ENCODE peak calls at places on chromosomes 7 and 10, in nine cellular contexts. M is stimulated activated CD4-positive, alpha-beta T cell treated with anti-CD3 and anti-CD28 coated beads, Interleukin-4, amount 100 ng/mL, for 48 hours; X is fibroblast of pulmonary artery; L is Calu3; E is mucosa of gallbladder; W is left cardiac atrium; Y is NCI-H2029 treated with DMSO at 0.1 percent for 48 hours; G is hippocampal formation; C is naive thymus-derived CD8-positive, alpha-beta T cell. H is an unnamed sample.

GRCh38 chr7:23055582-23056178 is 41.8 kb upstream of the HYCC1 start:
- DNase-seq in E (peak), G (peak), C (peak), L (peak), X (peak), Y (peak), M (peak), W (no peak), H (peak)

GRCh38 chr7:148368562-148368961 is 222.0 kb upstream of the C7orf33 start:
- DNase-seq in Y (no peak), G (no peak), C (no peak), E (no peak), X (no peak), M (no peak), W (no peak), L (no peak), H (no peak)

GRCh38 chr10:7424315-7424714 is 13.5 kb upstream of the SFMBT2 start:
- DNase-seq in Y (no peak), E (no peak), C (no peak), W (no peak), M (no peak), X (no peak), G (no peak), L (no peak), H (no peak)

GRCh38 chr7:23017303-23017702 is 3.4 kb upstream of the HYCC1 start:
- DNase-seq in G (no peak), Y (no peak), M (no peak), C (no peak), W (no peak), L (no peak), X (no peak), E (no peak), H (no peak)

GRCh38 chr7:139993169-139993568 is 69.6 kb downstream of the PARP12 start:
- DNase-seq in L (no peak), G (no peak), E (no peak), M (no peak), X (no peak), Y (no peak), W (no peak), C (no peak), H (no peak)

GRCh38 chr10:7734821-7735220 is 31.7 kb downstream of the ITIH2 start:
- DNase-seq in E (no peak), X (no peak), W (no peak), M (no peak), G (no peak), Y (no peak), C (no peak), L (no peak), H (no peak)

GRCh38 chr10:126068357-126068756 is 172.0 kb downstream of the FANK1 start:
- DNase-seq in X (no peak), C (no peak), M (no peak), W (no peak), L (no peak), G (no peak), Y (no peak), E (no peak), H (no peak)

GRCh38 chr7:105164751-105165150 is 150.7 kb downstream of the KMT2E start:
- DNase-seq in C (no peak), X (no peak), E (no peak), Y (no peak), W (no peak), L (no peak), M (no peak), G (no peak), H (no peak)

GRCh38 chr10:74593470-74593869 is 232.9 kb upstream of the KAT6B start:
- DNase-seq in C (no peak), E (no peak), W (no peak), M (no peak), X (peak), L (no peak), G (no peak), Y (no peak), H (no peak)

GRCh38 chr10:69088801-69089501 is 1.0 kb downstream of the SRGN start:
- DNase-seq in G (no peak), Y (no peak), W (no peak), E (no peak), X (peak), C (peak), L (no peak), M (no peak), H (no peak)

GRCh38 chr7:75920431-75921161 is 5.6 kb downstream of the POR start:
- DNase-seq in Y (no peak), C (no peak), L (no peak), G (no peak), X (peak), E (peak), W (peak), M (no peak), H (no peak)

H was measured in HCT116.